ENCODE peak calls at places on chromosome 12, in nine cellular contexts. W is ELR; A is AG04450; K is lower lobe of right lung; Y is putamen; I is AG09319; B is CD4-positive, alpha-beta T cell; S is ACHN; G is GOT3. N is an unnamed sample.

GRCh38 chr12:77087427-77087826 is 22.1 kb upstream of the E2F7 start:
- DNase-seq in W (peak), A (peak), K (no peak), Y (no peak), I (no peak), B (no peak), S (no peak), G (no peak), N (peak)

GRCh38 chr12:89470741-89471504 is 53.7 kb downstream of the GALNT4 start:
- DNase-seq in W (peak), A (no peak), K (no peak), Y (peak), I (no peak), B (no peak), S (peak), G (no peak), N (peak)

GRCh38 chr12:91633734-91634357 is 451.2 kb upstream of the DCN start:
- DNase-seq in W (no peak), A (no peak), K (no peak), Y (no peak), I (no peak), B (no peak), S (no peak), G (no peak), N (no peak)

GRCh38 chr12:101697197-101697929 is at the start of gene CHPT1:
- DNase-seq in W (peak), A (no peak), K (peak), Y (peak), I (no peak), B (peak), S (peak), G (no peak), N (peak)

GRCh38 chr12:58523360-58523759 is 396.9 kb downstream of the LRIG3 start:
- DNase-seq in W (no peak), A (no peak), K (no peak), Y (no peak), I (no peak), B (no peak), S (no peak), G (no peak), N (no peak)

GRCh38 chr12:96248532-96248931 is 54.4 kb downstream of the ELK3 start:
- DNase-seq in W (no peak), A (no peak), K (no peak), Y (no peak), I (no peak), B (no peak), S (no peak), G (no peak), N (no peak)

GRCh38 chr12:75447695-75448393 is 32.7 kb upstream of the GLIPR1 start:
- DNase-seq in W (peak), A (no peak), K (no peak), Y (no peak), I (no peak), B (no peak), S (no peak), G (no peak), N (peak)

GRCh38 chr12:95859344-95859816 is 628 bp downstream of the SNRPF start:
- DNase-seq in W (peak), A (no peak), K (no peak), Y (peak), I (no peak), B (no peak), S (peak), G (no peak), N (peak)

GRCh38 chr12:111298583-111299436 is 70.1 kb downstream of the PHETA1 start:
- DNase-seq in W (peak), A (peak), K (no peak), Y (peak), I (no peak), B (peak), S (peak), G (no peak), N (peak)

GRCh38 chr12:90338365-90338764 is 616.6 kb downstream of the CCER1 start:
- DNase-seq in W (no peak), A (no peak), K (no peak), Y (no peak), I (no peak), B (no peak), S (no peak), G (no peak), N (no peak)

GRCh38 chr12:48965447-48965846 is 6.1 kb downstream of the WNT10B start:
- DNase-seq in W (peak), A (no peak), K (no peak), Y (no peak), I (no peak), B (no peak), S (peak), G (no peak), N (peak)

GRCh38 chr12:124556896-124557501 is 10.4 kb downstream of the NCOR2 start:
- DNase-seq in W (no peak), A (no peak), K (no peak), Y (peak), I (no peak), B (no peak), S (no peak), G (no peak), N (no peak)

GRCh38 chr12:26195641-26196423 is 459 bp downstream of the SSPN start:
- DNase-seq in W (peak), A (no peak), K (peak), Y (peak), I (no peak), B (no peak), S (peak), G (no peak), N (peak)

GRCh38 chr12:69570545-69571399 is 14.5 kb upstream of the CCT2 start:
- DNase-seq in W (peak), A (no peak), K (no peak), Y (peak), I (peak), B (peak), S (peak), G (no peak), N (peak)

GRCh38 chr12:92556141-92556540 is 146.6 kb upstream of the PLEKHG7 start:
- DNase-seq in W (no peak), A (no peak), K (no peak), Y (no peak), I (no peak), B (no peak), S (no peak), G (no peak), N (no peak)

GRCh38 chr12:70756118-70756517 is 118.9 kb upstream of the PTPRB start:
- DNase-seq in W (peak), A (no peak), K (no peak), Y (no peak), I (no peak), B (no peak), S (no peak), G (no peak), N (peak)

GRCh38 chr12:106106892-106107291 is 31.9 kb downstream of the NUAK1 start:
- DNase-seq in W (peak), A (no peak), K (no peak), Y (no peak), I (no peak), B (no peak), S (no peak), G (no peak), N (peak)

GRCh38 chr12:1429980-1430379 is 164.4 kb downstream of the FBXL14 start:
- DNase-seq in W (peak), A (peak), K (no peak), Y (no peak), I (peak), B (no peak), S (no peak), G (no peak), N (peak)

GRCh38 chr12:97595936-97596335 is 133.3 kb downstream of the RMST start:
- DNase-seq in W (no peak), A (no peak), K (no peak), Y (no peak), I (no peak), B (no peak), S (no peak), G (no peak), N (no peak)

GRCh38 chr12:51683763-51684357 is 92.8 kb downstream of the SCN8A start:
- DNase-seq in W (peak), A (no peak), K (no peak), Y (no peak), I (peak), B (no peak), S (peak), G (no peak), N (peak)

GRCh38 chr12:123471374-123472068 is 13.6 kb downstream of the SNRNP35 start:
- DNase-seq in W (peak), A (peak), K (no peak), Y (no peak), I (peak), B (no peak), S (no peak), G (no peak), N (peak)

GRCh38 chr12:105562727-105563072 is 232.2 kb downstream of the C12orf75 start:
- DNase-seq in W (no peak), A (peak), K (no peak), Y (no peak), I (no peak), B (no peak), S (no peak), G (no peak), N (no peak)

GRCh38 chr12:1781770-1782169 is 38.6 kb upstream of the LRTM2 start:
- DNase-seq in W (no peak), A (peak), K (no peak), Y (no peak), I (no peak), B (no peak), S (no peak), G (no peak), N (peak)

GRCh38 chr12:63898764-63899337 is 54.4 kb downstream of the SRGAP1 start:
- DNase-seq in W (no peak), A (no peak), K (no peak), Y (no peak), I (no peak), B (no peak), S (no peak), G (no peak), N (no peak)

GRCh38 chr12:109153711-109154434 is 37.5 kb downstream of the ACACB start:
- DNase-seq in W (peak), A (no peak), K (no peak), Y (no peak), I (no peak), B (no peak), S (no peak), G (no peak), N (no peak)

N was measured in EL.